ENCODE peak calls at places on chromosomes 7 and 10, in seven cellular contexts. H is small intestine; D is cardiac muscle cell; R is CD8-positive, alpha-beta memory T cell; J is astrocyte; N is MM.1S; V is WERI-Rb-1. W is an unnamed sample.

GRCh38 chr10:4663162-4663992 is 162.6 kb upstream of the AKR1E2 start:
- DNase-seq in H (peak), D (peak), R (no peak), J (peak), N (no peak), V (peak), W (peak)

GRCh38 chr7:25282194-25282593 is 53.9 kb upstream of the NPVF start:
- DNase-seq in H (peak), D (no peak), R (no peak), J (no peak), N (no peak), V (no peak), W (no peak)

GRCh38 chr7:80542398-80542797 is 30.5 kb upstream of the GNAT3 start:
- DNase-seq in H (no peak), D (peak), R (no peak), J (peak), N (no peak), V (no peak), W (no peak)

GRCh38 chr10:127906548-127907377 is at the start of gene PTPRE:
- DNase-seq in H (peak), D (peak), R (peak), J (no peak), N (peak), V (peak), W (peak)

GRCh38 chr10:112653851-112654250 is 206.8 kb downstream of the VTI1A start:
- DNase-seq in H (no peak), D (no peak), R (no peak), J (no peak), N (no peak), V (no peak), W (no peak)

GRCh38 chr7:43220250-43220649 is 107.8 kb downstream of the HECW1 start:
- DNase-seq in H (no peak), D (peak), R (no peak), J (peak), N (no peak), V (no peak), W (no peak)

GRCh38 chr10:116753759-116754158 is 11.4 kb upstream of the HSPA12A start:
- DNase-seq in H (no peak), D (peak), R (no peak), J (no peak), N (no peak), V (no peak), W (peak)

GRCh38 chr7:159031135-159031701 is 113.4 kb downstream of the VIPR2 start:
- DNase-seq in H (no peak), D (peak), R (no peak), J (no peak), N (no peak), V (peak), W (no peak)

GRCh38 chr7:5450549-5451327 is 27.1 kb upstream of the TNRC18 start:
- DNase-seq in H (peak), D (peak), R (no peak), J (no peak), N (peak), V (peak), W (peak)

GRCh38 chr10:121900443-121901174 is 27.2 kb downstream of the ATE1 start:
- DNase-seq in H (peak), D (peak), R (no peak), J (peak), N (peak), V (no peak), W (peak)

GRCh38 chr10:26441491-26442214 is 3.5 kb downstream of the APBB1IP start:
- DNase-seq in H (no peak), D (no peak), R (no peak), J (peak), N (no peak), V (no peak), W (no peak)

GRCh38 chr7:55254596-55255500 is 110.3 kb upstream of the LANCL2 start:
- DNase-seq in H (peak), D (peak), R (peak), J (peak), N (peak), V (peak), W (peak)

GRCh38 chr7:30799206-30799975 is 28.2 kb downstream of the MINDY4 start:
- DNase-seq in H (no peak), D (peak), R (no peak), J (peak), N (no peak), V (no peak), W (peak)

GRCh38 chr10:93180402-93181040 is 106.8 kb downstream of the CYP26A1 start:
- DNase-seq in H (no peak), D (peak), R (no peak), J (peak), N (no peak), V (no peak), W (no peak)

GRCh38 chr7:68334613-68335303 is 1263.5 kb upstream of the AUTS2 start:
- DNase-seq in H (no peak), D (no peak), R (no peak), J (no peak), N (no peak), V (no peak), W (no peak)

GRCh38 chr10:13491747-13492360 is 37.0 kb downstream of the BEND7 start:
- DNase-seq in H (no peak), D (no peak), R (no peak), J (no peak), N (no peak), V (no peak), W (no peak)

GRCh38 chr7:74173491-74173865 is 678 bp upstream of the EIF4H start:
- DNase-seq in H (no peak), D (no peak), R (no peak), J (no peak), N (no peak), V (no peak), W (no peak)

GRCh38 chr10:7950981-7951847 is 103.3 kb upstream of the GATA3 start:
- DNase-seq in H (no peak), D (no peak), R (no peak), J (peak), N (no peak), V (no peak), W (no peak)

DNA sequence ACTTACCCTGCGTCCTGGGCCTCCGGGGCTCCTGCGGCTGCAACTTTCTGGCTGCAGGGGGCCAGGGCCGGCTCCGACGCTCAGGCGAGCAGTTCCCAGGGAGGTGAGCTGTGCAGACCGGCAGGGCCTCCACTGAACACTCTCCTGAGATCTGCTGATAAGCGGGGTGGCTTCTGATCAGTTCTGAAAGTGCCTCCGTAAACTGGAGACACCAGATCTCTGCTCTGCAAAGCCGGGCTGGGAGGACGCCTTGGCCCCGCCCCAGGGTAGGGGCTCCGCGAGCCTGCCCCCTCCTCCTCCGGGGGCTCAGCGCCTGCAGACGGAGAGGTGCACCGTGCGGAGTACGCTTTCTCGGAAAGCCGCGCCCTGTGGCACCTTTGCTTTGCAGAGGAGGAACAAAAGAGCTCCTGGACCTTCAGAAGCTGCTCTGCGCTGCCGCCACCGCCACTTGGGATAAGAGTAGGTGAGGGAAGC is 141.3 kb upstream of the VKORC1L1 start:
- DNase-seq in H (peak), D (peak), R (no peak), J (peak), N (no peak), V (peak), W (no peak)
- H3K4me3 ChIP-seq in H (peak), D (peak), R (no peak), J (peak), N (no peak), V (peak), W (no peak)

GRCh38 chr7:151728286-151728660 is 148.6 kb downstream of the PRKAG2 start:
- DNase-seq in H (no peak), D (no peak), R (no peak), J (no peak), N (no peak), V (no peak), W (no peak)
- H3K27ac ChIP-seq in H (no peak), D (peak), R (no peak), J (peak), N (no peak), V (no peak), W (peak)

GRCh38 chr7:728602-729001 is 1.5 kb upstream of the PRKAR1B start:
- DNase-seq in H (no peak), D (no peak), R (no peak), J (no peak), N (no peak), V (no peak), W (no peak)

GRCh38 chr7:729154-730000 is 2.3 kb upstream of the PRKAR1B start:
- DNase-seq in H (no peak), D (no peak), R (no peak), J (no peak), N (no peak), V (no peak), W (no peak)

GRCh38 chr7:727104-727805 is at the start of gene PRKAR1B:
- DNase-seq in H (peak), D (no peak), R (no peak), J (no peak), N (peak), V (peak), W (peak)

GRCh38 chr7:726854-727103 is 280 bp downstream of the DNAAF5 start:
- DNase-seq in H (no peak), D (no peak), R (no peak), J (no peak), N (peak), V (no peak), W (no peak)

DNA sequence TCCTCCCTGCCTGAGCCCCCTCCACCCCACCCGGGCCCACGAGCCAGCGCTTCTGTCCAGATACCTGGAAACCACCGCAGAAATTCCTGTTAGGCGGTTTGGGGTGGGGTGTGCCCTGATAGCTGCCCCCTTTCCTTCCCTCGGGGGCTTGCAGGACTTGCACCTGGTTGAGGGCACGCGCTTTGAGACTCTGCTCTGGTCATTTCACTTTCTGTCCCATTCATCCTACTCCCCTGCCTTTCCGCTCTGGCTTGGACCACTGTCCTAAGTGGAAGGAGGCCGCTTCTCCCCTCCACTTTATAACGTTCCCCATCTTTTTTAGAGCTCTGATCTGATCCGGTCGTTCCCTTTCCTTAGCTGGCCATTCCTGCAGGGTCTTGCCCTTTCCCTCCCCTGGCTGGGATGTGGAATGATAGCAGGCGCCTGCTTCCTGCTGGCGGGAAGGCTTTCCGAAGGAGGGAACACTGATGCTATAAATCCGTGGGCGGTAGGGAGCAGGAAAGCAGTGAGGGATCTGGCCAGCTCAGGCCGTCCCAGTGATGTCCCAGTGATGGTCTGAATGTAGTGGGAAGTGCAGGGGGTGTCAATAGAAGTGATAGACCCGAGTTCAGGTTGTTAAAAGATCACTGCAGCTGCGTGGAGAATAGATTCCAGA is 852 bp upstream of the PRKAR1B start:
- DNase-seq in H (no peak), D (peak), R (no peak), J (no peak), N (no peak), V (no peak), W (no peak)
- H3K4me3 ChIP-seq in H (peak), D (peak), R (peak), J (peak), N (peak), V (peak), W (peak)

DNA sequence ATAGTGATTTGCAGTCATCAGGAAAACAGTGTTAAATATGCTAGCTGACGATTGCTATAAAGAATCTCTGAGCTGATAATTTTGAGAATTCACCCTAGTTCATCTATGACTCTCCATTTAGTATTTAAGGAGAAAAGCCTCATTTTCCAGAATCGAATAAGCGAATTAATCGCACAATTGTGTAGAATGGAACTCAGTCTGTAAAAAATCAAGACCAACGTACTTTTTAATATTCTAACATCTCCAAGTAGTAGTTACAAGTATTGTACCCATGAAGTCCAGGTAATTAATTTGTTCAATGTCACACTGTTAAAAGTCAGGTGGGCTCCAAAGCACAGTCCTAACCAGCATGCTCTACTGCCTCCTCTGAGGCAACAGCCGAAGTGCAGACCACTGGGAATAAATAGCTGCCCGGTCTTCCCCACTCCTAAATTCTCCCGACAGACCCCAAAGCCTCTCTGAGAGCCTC is 380 bp upstream of the AGBL3 start:
- DNase-seq in H (no peak), D (no peak), R (no peak), J (no peak), N (no peak), V (no peak), W (no peak)
- H3K27ac ChIP-seq in H (peak), D (peak), R (peak), J (peak), N (peak), V (peak), W (no peak)

GRCh38 chr10:23121135-23121534 is 25.8 kb downstream of the MSRB2 start:
- DNase-seq in H (no peak), D (no peak), R (no peak), J (no peak), N (no peak), V (no peak), W (no peak)

GRCh38 chr10:23116696-23117095 is 21.3 kb downstream of the MSRB2 start:
- DNase-seq in H (no peak), D (no peak), R (no peak), J (no peak), N (no peak), V (no peak), W (no peak)

GRCh38 chr10:23114228-23114850 is 19.0 kb downstream of the MSRB2 start:
- DNase-seq in H (no peak), D (no peak), R (no peak), J (no peak), N (no peak), V (no peak), W (no peak)

GRCh38 chr10:23120001-23120934 is 24.9 kb downstream of the MSRB2 start:
- DNase-seq in H (no peak), D (no peak), R (no peak), J (no peak), N (no peak), V (no peak), W (no peak)
- H3K4me3 ChIP-seq in H (no peak), D (no peak), R (no peak), J (no peak), N (no peak), V (no peak), W (no peak)

GRCh38 chr7:326273-326672 is 36.3 kb downstream of the FOXL3 start:
- DNase-seq in H (no peak), D (no peak), R (no peak), J (no peak), N (no peak), V (no peak), W (no peak)
- H3K27ac ChIP-seq in H (peak), D (no peak), R (no peak), J (no peak), N (no peak), V (no peak), W (no peak)

GRCh38 chr10:124074471-124075109 is 18.8 kb downstream of the CHST15 start:
- DNase-seq in H (no peak), D (no peak), R (no peak), J (no peak), N (peak), V (no peak), W (no peak)

GRCh38 chr10:124077216-124077615 is 16.2 kb downstream of the CHST15 start:
- DNase-seq in H (no peak), D (no peak), R (no peak), J (no peak), N (no peak), V (peak), W (no peak)

GRCh38 chr10:124073642-124074377 is 19.6 kb downstream of the CHST15 start:
- DNase-seq in H (no peak), D (no peak), R (no peak), J (no peak), N (no peak), V (no peak), W (no peak)

GRCh38 chr10:124076334-124076733 is 17.1 kb downstream of the CHST15 start:
- DNase-seq in H (no peak), D (no peak), R (no peak), J (no peak), N (no peak), V (no peak), W (no peak)

DNA sequence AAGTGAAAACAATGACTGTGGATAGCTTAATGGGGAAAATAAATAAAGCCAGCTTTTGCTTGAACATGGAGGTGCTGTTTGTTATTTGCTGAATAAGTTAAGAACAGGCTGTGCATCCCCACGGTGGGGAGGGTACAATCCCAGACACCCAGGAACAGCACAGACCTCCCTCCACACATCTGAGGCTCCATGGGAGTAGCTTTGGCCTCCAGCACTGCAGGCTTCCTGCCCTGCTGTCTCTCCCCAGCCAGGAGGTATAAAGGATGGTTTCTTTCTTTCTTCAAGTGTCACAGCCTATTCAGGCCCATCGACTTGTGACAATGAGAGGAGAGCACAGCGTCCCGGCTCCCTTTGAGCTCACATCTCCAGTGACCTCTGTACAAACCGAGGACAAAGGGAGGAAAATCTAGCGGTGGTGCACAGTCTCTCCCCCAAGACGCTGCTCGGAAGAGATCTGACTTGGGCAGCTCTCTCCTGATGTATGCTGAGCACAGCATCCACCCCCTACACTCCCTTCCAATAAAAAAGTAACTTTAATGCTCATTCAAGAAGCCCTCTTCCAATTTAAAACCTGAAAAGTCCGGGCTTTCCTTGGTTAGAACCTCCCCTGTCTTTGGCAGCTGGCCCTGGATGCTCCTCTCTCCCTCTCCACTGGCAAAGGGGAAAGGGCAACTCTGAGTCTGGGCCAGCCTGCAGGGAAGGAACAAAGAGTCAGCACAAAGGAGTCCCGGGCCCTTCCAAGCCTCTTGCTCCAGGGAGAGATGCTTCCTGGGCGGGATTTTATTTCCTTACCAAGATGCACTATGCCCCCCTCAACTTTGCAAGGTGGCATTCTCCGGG is 18.1 kb downstream of the CHST15 start:
- DNase-seq in H (no peak), D (no peak), R (no peak), J (no peak), N (no peak), V (no peak), W (no peak)
- H3K4me3 ChIP-seq in H (no peak), D (no peak), R (no peak), J (no peak), N (peak), V (no peak), W (no peak)

DNA sequence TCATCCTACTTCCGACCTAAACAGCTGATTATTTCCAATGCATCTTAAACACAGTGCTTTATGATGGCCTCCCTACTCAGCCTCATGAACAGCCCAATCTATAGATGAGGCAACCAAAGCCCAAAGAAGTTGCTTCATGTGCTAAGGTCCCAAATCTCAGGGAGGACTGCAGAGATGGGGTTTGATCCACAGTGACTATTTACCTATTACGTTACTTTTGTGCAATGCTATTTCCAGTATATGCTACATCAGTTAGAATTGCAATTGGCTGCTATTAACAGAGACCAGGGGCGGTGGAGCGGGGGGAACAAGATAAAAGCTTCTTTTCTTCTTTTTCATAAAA is 153.0 kb upstream of the TNS3 start:
- DNase-seq in H (no peak), D (no peak), R (no peak), J (no peak), N (no peak), V (no peak), W (no peak)
- H3K27ac ChIP-seq in H (no peak), D (no peak), R (no peak), J (no peak), N (no peak), V (no peak), W (no peak)

DNA sequence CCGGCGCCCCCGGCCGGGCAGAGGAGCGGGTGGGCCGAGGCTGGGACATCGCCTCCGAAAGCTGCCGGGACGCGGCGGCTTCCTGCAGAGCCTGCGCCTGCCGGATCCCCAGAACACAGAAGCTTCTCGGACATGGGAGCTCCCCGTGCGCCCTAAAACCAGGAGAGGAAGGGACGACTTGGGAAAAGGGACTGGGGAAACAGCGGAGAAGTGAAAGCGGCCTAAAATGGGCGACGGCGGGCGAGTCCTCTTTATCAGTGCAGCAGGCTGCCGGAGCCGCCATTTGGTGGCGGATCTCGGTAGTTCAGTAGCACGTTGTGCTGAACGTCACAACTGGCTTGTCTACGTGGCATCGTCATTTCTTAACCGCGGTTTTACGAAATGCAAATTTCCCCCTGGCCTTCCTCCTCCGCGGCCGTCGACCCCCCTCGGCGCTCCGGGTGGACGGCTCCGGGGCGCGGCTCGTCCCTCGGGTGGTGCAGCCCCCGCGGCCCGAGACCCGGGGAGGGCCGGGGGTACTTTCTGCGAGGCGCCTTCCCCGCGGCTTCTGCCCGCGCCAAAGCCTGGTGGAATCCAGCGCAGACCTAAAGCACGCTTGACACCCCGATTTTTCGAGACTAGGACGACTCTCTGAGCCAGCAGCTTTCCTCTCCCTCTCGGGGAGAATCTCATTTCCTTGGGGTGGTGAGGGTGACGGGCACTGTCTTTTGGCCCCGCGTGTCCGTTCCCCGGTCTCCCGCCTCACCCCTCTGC is 9.9 kb upstream of the SPAG6 start:
- DNase-seq in H (peak), D (peak), R (peak), J (peak), N (no peak), V (no peak), W (no peak)
- H3K4me3 ChIP-seq in H (peak), D (peak), R (peak), J (peak), N (peak), V (no peak), W (no peak)

W was measured in Karpas-422.